ENCODE peak calls at places on chromosomes 5 and 9, in seven cellular contexts. B is AG09319; I is T-helper 2 cell; Z is NCI-H2171; N is AG09309; T is stimulated activated CD4-positive, alpha-beta T cell treated with anti-CD3 and anti-CD28 coated beads, Interleukin-4, amount 100 ng/mL, for 48 hours; H is RKO. K is an unnamed sample.

GRCh38 chr9:90141723-90142122 is 500.9 kb downstream of the DIRAS2 start:
- DNase-seq in B (no peak), I (no peak), Z (peak), N (no peak), T (no peak), H (peak), K (no peak)

GRCh38 chr5:169577966-169578365 is 5.6 kb upstream of the SPDL1 start:
- DNase-seq in B (no peak), I (no peak), Z (no peak), N (no peak), T (no peak), H (no peak), K (no peak)

GRCh38 chr5:180824630-180825476 is 22.2 kb upstream of the MGAT1 start:
- DNase-seq in B (no peak), I (no peak), Z (no peak), N (no peak), T (no peak), H (no peak), K (no peak)

GRCh38 chr5:129781594-129781993 is 33.7 kb downstream of the MINAR2 start:
- DNase-seq in B (no peak), I (no peak), Z (no peak), N (no peak), T (no peak), H (no peak), K (no peak)

GRCh38 chr5:125409496-125410351 is 663.3 kb upstream of the ZNF608 start:
- DNase-seq in B (no peak), I (no peak), Z (no peak), N (no peak), T (no peak), H (no peak), K (no peak)

GRCh38 chr5:111999286-111999685 is 242.3 kb upstream of the NREP start:
- DNase-seq in B (no peak), I (no peak), Z (no peak), N (peak), T (no peak), H (no peak), K (no peak)

GRCh38 chr9:98590115-98590514 is 118.6 kb downstream of the GABBR2 start:
- DNase-seq in B (no peak), I (no peak), Z (no peak), N (no peak), T (no peak), H (no peak), K (no peak)

GRCh38 chr9:5786370-5787127 is 46.4 kb downstream of the ERMP1 start:
- DNase-seq in B (no peak), I (no peak), Z (no peak), N (no peak), T (no peak), H (peak), K (no peak)

GRCh38 chr5:127981498-127981897 is 102.1 kb upstream of the SLC12A2 start:
- DNase-seq in B (no peak), I (no peak), Z (no peak), N (no peak), T (no peak), H (no peak), K (no peak)

GRCh38 chr9:121095057-121095456 is 20.3 kb downstream of the CNTRL start:
- DNase-seq in B (no peak), I (no peak), Z (no peak), N (no peak), T (no peak), H (no peak), K (no peak)

GRCh38 chr5:18314192-18314778 is 680.0 kb downstream of the TAF11L14 start:
- DNase-seq in B (no peak), I (no peak), Z (peak), N (no peak), T (no peak), H (peak), K (no peak)

GRCh38 chr9:81776390-81776789 is 87.0 kb upstream of the TLE1 start:
- DNase-seq in B (no peak), I (no peak), Z (no peak), N (no peak), T (no peak), H (no peak), K (no peak)

GRCh38 chr9:6382681-6383080 is 30.3 kb upstream of the UHRF2 start:
- DNase-seq in B (no peak), I (no peak), Z (no peak), N (no peak), T (no peak), H (no peak), K (no peak)

GRCh38 chr9:673264-673965 is 168.1 kb upstream of the DMRT1 start:
- DNase-seq in B (no peak), I (no peak), Z (no peak), N (no peak), T (no peak), H (no peak), K (no peak)

GRCh38 chr5:73232266-73233041 is 59.5 kb downstream of the TMEM174 start:
- DNase-seq in B (no peak), I (no peak), Z (no peak), N (no peak), T (no peak), H (no peak), K (no peak)

GRCh38 chr9:90789408-90789807 is 12.2 kb upstream of the SYK start:
- DNase-seq in B (no peak), I (no peak), Z (no peak), N (no peak), T (no peak), H (no peak), K (no peak)

GRCh38 chr5:76498328-76498727 is 95.2 kb downstream of the IQGAP2 start:
- DNase-seq in B (no peak), I (no peak), Z (no peak), N (no peak), T (no peak), H (no peak), K (no peak)

GRCh38 chr5:136023935-136024645 is 4.7 kb upstream of the TGFBI start:
- DNase-seq in B (peak), I (no peak), Z (no peak), N (peak), T (no peak), H (no peak), K (no peak)

GRCh38 chr9:110980261-110980660 is 58.0 kb downstream of the LPAR1 start:
- DNase-seq in B (no peak), I (no peak), Z (no peak), N (no peak), T (no peak), H (no peak), K (no peak)

GRCh38 chr5:124740991-124741583 is 5.4 kb downstream of the ZNF608 start:
- DNase-seq in B (peak), I (no peak), Z (no peak), N (peak), T (no peak), H (no peak), K (no peak)

GRCh38 chr5:94243612-94244011 is 374.8 kb downstream of the KIAA0825 start:
- DNase-seq in B (no peak), I (no peak), Z (no peak), N (peak), T (no peak), H (no peak), K (no peak)

GRCh38 chr9:88574993-88575392 is 40.0 kb downstream of the NXNL2 start:
- DNase-seq in B (no peak), I (no peak), Z (no peak), N (no peak), T (no peak), H (no peak), K (no peak)

GRCh38 chr5:88883059-88883565 is at the start of gene MEF2C:
- DNase-seq in B (peak), I (no peak), Z (no peak), N (peak), T (no peak), H (no peak), K (peak)

GRCh38 chr5:113059232-113059805 is 82.7 kb downstream of the DCP2 start:
- DNase-seq in B (no peak), I (no peak), Z (no peak), N (no peak), T (no peak), H (no peak), K (no peak)

GRCh38 chr9:130845901-130846381 is 10.9 kb downstream of the ABL1 start:
- DNase-seq in B (no peak), I (no peak), Z (no peak), N (no peak), T (no peak), H (peak), K (no peak)

GRCh38 chr9:88691811-88692210 is 156.8 kb downstream of the NXNL2 start:
- DNase-seq in B (no peak), I (no peak), Z (no peak), N (no peak), T (no peak), H (no peak), K (no peak)

GRCh38 chr5:142511318-142511717 is 174.6 kb downstream of the FGF1 start:
- DNase-seq in B (no peak), I (no peak), Z (no peak), N (no peak), T (no peak), H (no peak), K (no peak)

GRCh38 chr9:76651114-76651697 is 113.0 kb upstream of the PCA3 start:
- DNase-seq in B (no peak), I (no peak), Z (no peak), N (no peak), T (no peak), H (no peak), K (no peak)

GRCh38 chr5:75037106-75037505 is 15.3 kb downstream of the GCNT4 start:
- DNase-seq in B (no peak), I (no peak), Z (no peak), N (peak), T (no peak), H (peak), K (no peak)

K was measured in memory B cell.